ENCODE peak calls at places on chromosome 1, in six cellular contexts. One of them, this sample, is unnamed.

GRCh38 chr1:217747156-217747769 is 116.1 kb downstream of the SPATA17 start:
- DNase-seq in MCF 10A: peak; percentile 66
- DNase-seq in BJ: no peak
- DNase-seq in lower leg skin: no peak
- DNase-seq in activated CD8-positive, alpha-beta memory T cell treated with anti-CD3 and anti-CD28 coated beads, Interleukin-2, amount 50 U/mL, for 48 hours: no peak
- DNase-seq in left ventricle myocardium superior: no peak
- DNase-seq in this sample: no peak

GRCh38 chr1:59915516-59915915 is 11.1 kb downstream of the CYP2J2 start:
- DNase-seq in left ventricle myocardium superior: no peak
- DNase-seq in lower leg skin: no peak
- DNase-seq in MCF 10A: no peak
- DNase-seq in BJ: no peak
- DNase-seq in activated CD8-positive, alpha-beta memory T cell treated with anti-CD3 and anti-CD28 coated beads, Interleukin-2, amount 50 U/mL, for 48 hours: no peak
- DNase-seq in this sample: no peak

GRCh38 chr1:200887772-200888348 is 6.8 kb upstream of the INAVA start:
- DNase-seq in activated CD8-positive, alpha-beta memory T cell treated with anti-CD3 and anti-CD28 coated beads, Interleukin-2, amount 50 U/mL, for 48 hours: no peak
- DNase-seq in MCF 10A: no peak
- DNase-seq in BJ: no peak
- DNase-seq in lower leg skin: no peak
- DNase-seq in left ventricle myocardium superior: no peak
- DNase-seq in this sample: no peak

GRCh38 chr1:7046314-7046713 is 261.1 kb downstream of the CAMTA1 start:
- DNase-seq in left ventricle myocardium superior: peak; percentile 49
- DNase-seq in activated CD8-positive, alpha-beta memory T cell treated with anti-CD3 and anti-CD28 coated beads, Interleukin-2, amount 50 U/mL, for 48 hours: no peak
- DNase-seq in BJ: no peak
- DNase-seq in lower leg skin: no peak
- DNase-seq in MCF 10A: peak; percentile 55
- DNase-seq in this sample: no peak

GRCh38 chr1:110341146-110341871 is 2.1 kb downstream of the RBM15 start:
- DNase-seq in BJ: no peak
- DNase-seq in activated CD8-positive, alpha-beta memory T cell treated with anti-CD3 and anti-CD28 coated beads, Interleukin-2, amount 50 U/mL, for 48 hours: no peak
- DNase-seq in MCF 10A: no peak
- DNase-seq in lower leg skin: no peak
- DNase-seq in left ventricle myocardium superior: peak; percentile 20
- DNase-seq in this sample: no peak

GRCh38 chr1:26275580-26276431 is 4.1 kb upstream of the SH3BGRL3 start:
- DNase-seq in MCF 10A: peak; percentile 90
- DNase-seq in lower leg skin: peak; percentile 90
- DNase-seq in left ventricle myocardium superior: peak; percentile 81
- DNase-seq in BJ: peak; percentile 93
- DNase-seq in activated CD8-positive, alpha-beta memory T cell treated with anti-CD3 and anti-CD28 coated beads, Interleukin-2, amount 50 U/mL, for 48 hours: peak; percentile 84
- DNase-seq in this sample: peak; percentile 93

GRCh38 chr1:161725888-161726630 is 4.7 kb downstream of the FCRLB start:
- DNase-seq in MCF 10A: peak; percentile 67
- DNase-seq in BJ: no peak
- DNase-seq in left ventricle myocardium superior: peak; percentile 64
- DNase-seq in lower leg skin: peak; percentile 31
- DNase-seq in activated CD8-positive, alpha-beta memory T cell treated with anti-CD3 and anti-CD28 coated beads, Interleukin-2, amount 50 U/mL, for 48 hours: peak; percentile 71
- DNase-seq in this sample: peak; percentile 59

GRCh38 chr1:62689524-62689923 is 1.3 kb upstream of the DOCK7 start:
- DNase-seq in activated CD8-positive, alpha-beta memory T cell treated with anti-CD3 and anti-CD28 coated beads, Interleukin-2, amount 50 U/mL, for 48 hours: no peak
- DNase-seq in lower leg skin: no peak
- DNase-seq in left ventricle myocardium superior: no peak
- DNase-seq in MCF 10A: peak; percentile 82
- DNase-seq in BJ: no peak
- DNase-seq in this sample: no peak

GRCh38 chr1:23456226-23456625 is 27.8 kb downstream of the ASAP3 start:
- DNase-seq in left ventricle myocardium superior: no peak
- DNase-seq in MCF 10A: peak; percentile 77
- DNase-seq in BJ: no peak
- DNase-seq in activated CD8-positive, alpha-beta memory T cell treated with anti-CD3 and anti-CD28 coated beads, Interleukin-2, amount 50 U/mL, for 48 hours: no peak
- DNase-seq in lower leg skin: no peak
- DNase-seq in this sample: no peak

This sample was measured in right atrium auricular region.